ENCODE peak calls at places on chromosomes 12 and 14, in eight cellular contexts. One of them, this sample, is unnamed.

GRCh38 chr12:32395031-32395430 is 4.3 kb upstream of the FGD4 start:
- DNase-seq in heart right ventricle: no peak
- DNase-seq in left lung: no peak
- DNase-seq in stimulated activated CD4-positive, alpha-beta T cell treated with anti-CD3 and anti-CD28 coated beads, Interleukin-2, amount 100 ng/mL, for 48 hours: no peak
- DNase-seq in NCI-H460: no peak
- DNase-seq in SK-N-MC: no peak
- DNase-seq in activated CD4-positive, alpha-beta T cell treated with anti-CD3 and anti-CD28 coated beads, Interleukin-2, amount 50 U/mL, for 4 hours: no peak
- DNase-seq in ELR: no peak
- DNase-seq in this sample: no peak

GRCh38 chr14:101033446-101034165 is 130.1 kb upstream of the RTL1 start:
- DNase-seq in NCI-H460: no peak
- DNase-seq in left lung: peak
- DNase-seq in activated CD4-positive, alpha-beta T cell treated with anti-CD3 and anti-CD28 coated beads, Interleukin-2, amount 50 U/mL, for 4 hours: no peak
- DNase-seq in heart right ventricle: no peak
- DNase-seq in ELR: no peak
- DNase-seq in SK-N-MC: no peak
- DNase-seq in stimulated activated CD4-positive, alpha-beta T cell treated with anti-CD3 and anti-CD28 coated beads, Interleukin-2, amount 100 ng/mL, for 48 hours: no peak
- DNase-seq in this sample: no peak

GRCh38 chr14:89952581-89952980 is 1.9 kb downstream of the EFCAB11 start:
- DNase-seq in SK-N-MC: no peak
- DNase-seq in stimulated activated CD4-positive, alpha-beta T cell treated with anti-CD3 and anti-CD28 coated beads, Interleukin-2, amount 100 ng/mL, for 48 hours: no peak
- DNase-seq in left lung: no peak
- DNase-seq in activated CD4-positive, alpha-beta T cell treated with anti-CD3 and anti-CD28 coated beads, Interleukin-2, amount 50 U/mL, for 4 hours: no peak
- DNase-seq in ELR: no peak
- DNase-seq in NCI-H460: no peak
- DNase-seq in heart right ventricle: no peak
- DNase-seq in this sample: no peak

GRCh38 chr14:76257111-76257803 is 105.5 kb downstream of the GPATCH2L start:
- DNase-seq in SK-N-MC: peak
- DNase-seq in left lung: no peak
- DNase-seq in heart right ventricle: peak
- DNase-seq in activated CD4-positive, alpha-beta T cell treated with anti-CD3 and anti-CD28 coated beads, Interleukin-2, amount 50 U/mL, for 4 hours: no peak
- DNase-seq in stimulated activated CD4-positive, alpha-beta T cell treated with anti-CD3 and anti-CD28 coated beads, Interleukin-2, amount 100 ng/mL, for 48 hours: no peak
- DNase-seq in ELR: no peak
- DNase-seq in NCI-H460: no peak
- DNase-seq in this sample: no peak

GRCh38 chr12:66170606-66171005 is 810 bp upstream of the TMBIM4 start:
- DNase-seq in SK-N-MC: no peak
- DNase-seq in ELR: no peak
- DNase-seq in heart right ventricle: no peak
- DNase-seq in stimulated activated CD4-positive, alpha-beta T cell treated with anti-CD3 and anti-CD28 coated beads, Interleukin-2, amount 100 ng/mL, for 48 hours: no peak
- DNase-seq in left lung: no peak
- DNase-seq in NCI-H460: no peak
- DNase-seq in activated CD4-positive, alpha-beta T cell treated with anti-CD3 and anti-CD28 coated beads, Interleukin-2, amount 50 U/mL, for 4 hours: no peak
- DNase-seq in this sample: no peak

GRCh38 chr14:64986578-64987571 is at the start of gene FNTB:
- DNase-seq in left lung: peak
- DNase-seq in ELR: peak
- DNase-seq in stimulated activated CD4-positive, alpha-beta T cell treated with anti-CD3 and anti-CD28 coated beads, Interleukin-2, amount 100 ng/mL, for 48 hours: peak
- DNase-seq in SK-N-MC: peak
- DNase-seq in heart right ventricle: peak
- DNase-seq in activated CD4-positive, alpha-beta T cell treated with anti-CD3 and anti-CD28 coated beads, Interleukin-2, amount 50 U/mL, for 4 hours: peak
- DNase-seq in NCI-H460: peak
- DNase-seq in this sample: peak

GRCh38 chr14:46325777-46326176 is 325.8 kb downstream of the RPL10L start:
- DNase-seq in heart right ventricle: no peak
- DNase-seq in ELR: no peak
- DNase-seq in activated CD4-positive, alpha-beta T cell treated with anti-CD3 and anti-CD28 coated beads, Interleukin-2, amount 50 U/mL, for 4 hours: no peak
- DNase-seq in left lung: no peak
- DNase-seq in NCI-H460: no peak
- DNase-seq in SK-N-MC: no peak
- DNase-seq in stimulated activated CD4-positive, alpha-beta T cell treated with anti-CD3 and anti-CD28 coated beads, Interleukin-2, amount 100 ng/mL, for 48 hours: no peak
- DNase-seq in this sample: no peak

GRCh38 chr12:101891462-101891971 is 14.1 kb downstream of the DRAM1 start:
- DNase-seq in SK-N-MC: peak
- DNase-seq in left lung: peak
- DNase-seq in NCI-H460: no peak
- DNase-seq in activated CD4-positive, alpha-beta T cell treated with anti-CD3 and anti-CD28 coated beads, Interleukin-2, amount 50 U/mL, for 4 hours: no peak
- DNase-seq in stimulated activated CD4-positive, alpha-beta T cell treated with anti-CD3 and anti-CD28 coated beads, Interleukin-2, amount 100 ng/mL, for 48 hours: no peak
- DNase-seq in ELR: peak
- DNase-seq in heart right ventricle: no peak
- DNase-seq in this sample: no peak

GRCh38 chr12:64618953-64619590 is 8.8 kb downstream of the RASSF3 start:
- DNase-seq in ELR: peak
- DNase-seq in left lung: no peak
- DNase-seq in SK-N-MC: no peak
- DNase-seq in NCI-H460: no peak
- DNase-seq in activated CD4-positive, alpha-beta T cell treated with anti-CD3 and anti-CD28 coated beads, Interleukin-2, amount 50 U/mL, for 4 hours: no peak
- DNase-seq in heart right ventricle: no peak
- DNase-seq in stimulated activated CD4-positive, alpha-beta T cell treated with anti-CD3 and anti-CD28 coated beads, Interleukin-2, amount 100 ng/mL, for 48 hours: no peak
- DNase-seq in this sample: no peak

GRCh38 chr14:55451398-55451797 is 11.0 kb upstream of the TBPL2 start:
- DNase-seq in activated CD4-positive, alpha-beta T cell treated with anti-CD3 and anti-CD28 coated beads, Interleukin-2, amount 50 U/mL, for 4 hours: no peak
- DNase-seq in ELR: no peak
- DNase-seq in NCI-H460: no peak
- DNase-seq in stimulated activated CD4-positive, alpha-beta T cell treated with anti-CD3 and anti-CD28 coated beads, Interleukin-2, amount 100 ng/mL, for 48 hours: no peak
- DNase-seq in SK-N-MC: no peak
- DNase-seq in left lung: no peak
- DNase-seq in heart right ventricle: no peak
- DNase-seq in this sample: no peak

GRCh38 chr14:39203659-39204606 is 28.9 kb downstream of the PNN start:
- DNase-seq in SK-N-MC: no peak
- DNase-seq in stimulated activated CD4-positive, alpha-beta T cell treated with anti-CD3 and anti-CD28 coated beads, Interleukin-2, amount 100 ng/mL, for 48 hours: no peak
- DNase-seq in left lung: no peak
- DNase-seq in ELR: no peak
- DNase-seq in activated CD4-positive, alpha-beta T cell treated with anti-CD3 and anti-CD28 coated beads, Interleukin-2, amount 50 U/mL, for 4 hours: no peak
- DNase-seq in heart right ventricle: no peak
- DNase-seq in NCI-H460: no peak
- DNase-seq in this sample: no peak

GRCh38 chr14:20857630-20858261 is 33.4 kb upstream of the RNASE3 start:
- DNase-seq in stimulated activated CD4-positive, alpha-beta T cell treated with anti-CD3 and anti-CD28 coated beads, Interleukin-2, amount 100 ng/mL, for 48 hours: peak
- DNase-seq in activated CD4-positive, alpha-beta T cell treated with anti-CD3 and anti-CD28 coated beads, Interleukin-2, amount 50 U/mL, for 4 hours: peak
- DNase-seq in SK-N-MC: peak
- DNase-seq in left lung: peak
- DNase-seq in heart right ventricle: peak
- DNase-seq in NCI-H460: peak
- DNase-seq in ELR: peak
- DNase-seq in this sample: peak

GRCh38 chr14:103733651-103734050 is 18.0 kb downstream of the ZFYVE21 start:
- DNase-seq in stimulated activated CD4-positive, alpha-beta T cell treated with anti-CD3 and anti-CD28 coated beads, Interleukin-2, amount 100 ng/mL, for 48 hours: no peak
- DNase-seq in NCI-H460: no peak
- DNase-seq in left lung: peak
- DNase-seq in SK-N-MC: no peak
- DNase-seq in activated CD4-positive, alpha-beta T cell treated with anti-CD3 and anti-CD28 coated beads, Interleukin-2, amount 50 U/mL, for 4 hours: no peak
- DNase-seq in ELR: peak
- DNase-seq in heart right ventricle: no peak
- DNase-seq in this sample: no peak

GRCh38 chr12:45615268-45615667 is 114.2 kb upstream of the ARID2 start:
- DNase-seq in SK-N-MC: no peak
- DNase-seq in NCI-H460: no peak
- DNase-seq in stimulated activated CD4-positive, alpha-beta T cell treated with anti-CD3 and anti-CD28 coated beads, Interleukin-2, amount 100 ng/mL, for 48 hours: no peak
- DNase-seq in activated CD4-positive, alpha-beta T cell treated with anti-CD3 and anti-CD28 coated beads, Interleukin-2, amount 50 U/mL, for 4 hours: no peak
- DNase-seq in left lung: no peak
- DNase-seq in heart right ventricle: no peak
- DNase-seq in ELR: peak
- DNase-seq in this sample: no peak

GRCh38 chr12:131511803-131512564 is 198.9 kb upstream of the SFSWAP start:
- DNase-seq in heart right ventricle: no peak
- DNase-seq in NCI-H460: no peak
- DNase-seq in activated CD4-positive, alpha-beta T cell treated with anti-CD3 and anti-CD28 coated beads, Interleukin-2, amount 50 U/mL, for 4 hours: no peak
- DNase-seq in ELR: no peak
- DNase-seq in left lung: no peak
- DNase-seq in SK-N-MC: no peak
- DNase-seq in stimulated activated CD4-positive, alpha-beta T cell treated with anti-CD3 and anti-CD28 coated beads, Interleukin-2, amount 100 ng/mL, for 48 hours: no peak
- DNase-seq in this sample: no peak

GRCh38 chr12:3300833-3301401 is 190.1 kb upstream of the PRMT8 start:
- DNase-seq in stimulated activated CD4-positive, alpha-beta T cell treated with anti-CD3 and anti-CD28 coated beads, Interleukin-2, amount 100 ng/mL, for 48 hours: no peak
- DNase-seq in NCI-H460: no peak
- DNase-seq in ELR: no peak
- DNase-seq in SK-N-MC: no peak
- DNase-seq in left lung: no peak
- DNase-seq in activated CD4-positive, alpha-beta T cell treated with anti-CD3 and anti-CD28 coated beads, Interleukin-2, amount 50 U/mL, for 4 hours: no peak
- DNase-seq in heart right ventricle: no peak
- DNase-seq in this sample: no peak

GRCh38 chr12:122967151-122967550 is 888 bp upstream of the ABCB9 start:
- DNase-seq in heart right ventricle: no peak
- DNase-seq in activated CD4-positive, alpha-beta T cell treated with anti-CD3 and anti-CD28 coated beads, Interleukin-2, amount 50 U/mL, for 4 hours: no peak
- DNase-seq in SK-N-MC: no peak
- DNase-seq in NCI-H460: no peak
- DNase-seq in left lung: no peak
- DNase-seq in stimulated activated CD4-positive, alpha-beta T cell treated with anti-CD3 and anti-CD28 coated beads, Interleukin-2, amount 100 ng/mL, for 48 hours: no peak
- DNase-seq in ELR: no peak
- DNase-seq in this sample: no peak

GRCh38 chr12:49588281-49588680 is 17.2 kb downstream of the FAM186B start:
- DNase-seq in activated CD4-positive, alpha-beta T cell treated with anti-CD3 and anti-CD28 coated beads, Interleukin-2, amount 50 U/mL, for 4 hours: no peak
- DNase-seq in ELR: no peak
- DNase-seq in stimulated activated CD4-positive, alpha-beta T cell treated with anti-CD3 and anti-CD28 coated beads, Interleukin-2, amount 100 ng/mL, for 48 hours: no peak
- DNase-seq in heart right ventricle: no peak
- DNase-seq in left lung: no peak
- DNase-seq in NCI-H460: no peak
- DNase-seq in SK-N-MC: no peak
- DNase-seq in this sample: no peak

GRCh38 chr14:105974902-105975301 is 448.5 kb downstream of the TMEM121 start:
- DNase-seq in heart right ventricle: no peak
- DNase-seq in ELR: peak
- DNase-seq in stimulated activated CD4-positive, alpha-beta T cell treated with anti-CD3 and anti-CD28 coated beads, Interleukin-2, amount 100 ng/mL, for 48 hours: peak
- DNase-seq in SK-N-MC: no peak
- DNase-seq in NCI-H460: peak
- DNase-seq in activated CD4-positive, alpha-beta T cell treated with anti-CD3 and anti-CD28 coated beads, Interleukin-2, amount 50 U/mL, for 4 hours: peak
- DNase-seq in left lung: no peak
- DNase-seq in this sample: peak

GRCh38 chr14:100076630-100077029 is 11.4 kb downstream of the EVL start:
- DNase-seq in SK-N-MC: no peak
- DNase-seq in left lung: no peak
- DNase-seq in stimulated activated CD4-positive, alpha-beta T cell treated with anti-CD3 and anti-CD28 coated beads, Interleukin-2, amount 100 ng/mL, for 48 hours: no peak
- DNase-seq in ELR: peak
- DNase-seq in NCI-H460: no peak
- DNase-seq in heart right ventricle: no peak
- DNase-seq in activated CD4-positive, alpha-beta T cell treated with anti-CD3 and anti-CD28 coated beads, Interleukin-2, amount 50 U/mL, for 4 hours: no peak
- DNase-seq in this sample: no peak

GRCh38 chr14:23562822-23563472 is 4.6 kb downstream of the AP1G2 start:
- DNase-seq in left lung: no peak
- DNase-seq in NCI-H460: no peak
- DNase-seq in activated CD4-positive, alpha-beta T cell treated with anti-CD3 and anti-CD28 coated beads, Interleukin-2, amount 50 U/mL, for 4 hours: peak
- DNase-seq in SK-N-MC: no peak
- DNase-seq in heart right ventricle: no peak
- DNase-seq in ELR: peak
- DNase-seq in stimulated activated CD4-positive, alpha-beta T cell treated with anti-CD3 and anti-CD28 coated beads, Interleukin-2, amount 100 ng/mL, for 48 hours: peak
- DNase-seq in this sample: peak

GRCh38 chr12:57621497-57622292 is 10.5 kb downstream of the ARHGEF25 start:
- DNase-seq in left lung: peak
- DNase-seq in activated CD4-positive, alpha-beta T cell treated with anti-CD3 and anti-CD28 coated beads, Interleukin-2, amount 50 U/mL, for 4 hours: peak
- DNase-seq in ELR: peak
- DNase-seq in SK-N-MC: no peak
- DNase-seq in stimulated activated CD4-positive, alpha-beta T cell treated with anti-CD3 and anti-CD28 coated beads, Interleukin-2, amount 100 ng/mL, for 48 hours: peak
- DNase-seq in heart right ventricle: peak
- DNase-seq in NCI-H460: peak
- DNase-seq in this sample: peak

GRCh38 chr12:123049398-123050250 is 69.1 kb downstream of the ARL6IP4 start:
- DNase-seq in left lung: no peak
- DNase-seq in SK-N-MC: no peak
- DNase-seq in heart right ventricle: no peak
- DNase-seq in ELR: peak
- DNase-seq in stimulated activated CD4-positive, alpha-beta T cell treated with anti-CD3 and anti-CD28 coated beads, Interleukin-2, amount 100 ng/mL, for 48 hours: no peak
- DNase-seq in activated CD4-positive, alpha-beta T cell treated with anti-CD3 and anti-CD28 coated beads, Interleukin-2, amount 50 U/mL, for 4 hours: no peak
- DNase-seq in NCI-H460: no peak
- DNase-seq in this sample: no peak

GRCh38 chr12:107731376-107731775 is 29.6 kb downstream of the PRDM4 start:
- DNase-seq in ELR: peak
- DNase-seq in activated CD4-positive, alpha-beta T cell treated with anti-CD3 and anti-CD28 coated beads, Interleukin-2, amount 50 U/mL, for 4 hours: no peak
- DNase-seq in stimulated activated CD4-positive, alpha-beta T cell treated with anti-CD3 and anti-CD28 coated beads, Interleukin-2, amount 100 ng/mL, for 48 hours: no peak
- DNase-seq in SK-N-MC: no peak
- DNase-seq in NCI-H460: no peak
- DNase-seq in heart right ventricle: no peak
- DNase-seq in left lung: no peak
- DNase-seq in this sample: no peak

GRCh38 chr14:69615471-69616407 is 4.3 kb downstream of the SUSD6 start:
- DNase-seq in activated CD4-positive, alpha-beta T cell treated with anti-CD3 and anti-CD28 coated beads, Interleukin-2, amount 50 U/mL, for 4 hours: no peak
- DNase-seq in NCI-H460: no peak
- DNase-seq in ELR: peak
- DNase-seq in stimulated activated CD4-positive, alpha-beta T cell treated with anti-CD3 and anti-CD28 coated beads, Interleukin-2, amount 100 ng/mL, for 48 hours: no peak
- DNase-seq in SK-N-MC: no peak
- DNase-seq in heart right ventricle: peak
- DNase-seq in left lung: no peak
- DNase-seq in this sample: no peak

GRCh38 chr14:73829526-73830431 is 21.9 kb upstream of the PTGR2 start:
- DNase-seq in heart right ventricle: no peak
- DNase-seq in SK-N-MC: no peak
- DNase-seq in ELR: peak
- DNase-seq in left lung: no peak
- DNase-seq in NCI-H460: peak
- DNase-seq in stimulated activated CD4-positive, alpha-beta T cell treated with anti-CD3 and anti-CD28 coated beads, Interleukin-2, amount 100 ng/mL, for 48 hours: peak
- DNase-seq in activated CD4-positive, alpha-beta T cell treated with anti-CD3 and anti-CD28 coated beads, Interleukin-2, amount 50 U/mL, for 4 hours: peak
- DNase-seq in this sample: no peak

GRCh38 chr12:57240069-57240921 is 10.7 kb downstream of the STAC3 start:
- DNase-seq in left lung: peak
- DNase-seq in NCI-H460: peak
- DNase-seq in activated CD4-positive, alpha-beta T cell treated with anti-CD3 and anti-CD28 coated beads, Interleukin-2, amount 50 U/mL, for 4 hours: peak
- DNase-seq in stimulated activated CD4-positive, alpha-beta T cell treated with anti-CD3 and anti-CD28 coated beads, Interleukin-2, amount 100 ng/mL, for 48 hours: peak
- DNase-seq in ELR: peak
- DNase-seq in SK-N-MC: no peak
- DNase-seq in heart right ventricle: no peak
- DNase-seq in this sample: peak

GRCh38 chr12:47844264-47845020 is 24.7 kb upstream of the HDAC7 start:
- DNase-seq in stimulated activated CD4-positive, alpha-beta T cell treated with anti-CD3 and anti-CD28 coated beads, Interleukin-2, amount 100 ng/mL, for 48 hours: no peak
- DNase-seq in NCI-H460: no peak
- DNase-seq in activated CD4-positive, alpha-beta T cell treated with anti-CD3 and anti-CD28 coated beads, Interleukin-2, amount 50 U/mL, for 4 hours: no peak
- DNase-seq in left lung: peak
- DNase-seq in ELR: no peak
- DNase-seq in SK-N-MC: no peak
- DNase-seq in heart right ventricle: no peak
- DNase-seq in this sample: no peak

GRCh38 chr12:76032043-76032981 is 736 bp upstream of the PHLDA1 start:
- DNase-seq in heart right ventricle: peak
- DNase-seq in stimulated activated CD4-positive, alpha-beta T cell treated with anti-CD3 and anti-CD28 coated beads, Interleukin-2, amount 100 ng/mL, for 48 hours: peak
- DNase-seq in left lung: no peak
- DNase-seq in NCI-H460: peak
- DNase-seq in ELR: peak
- DNase-seq in activated CD4-positive, alpha-beta T cell treated with anti-CD3 and anti-CD28 coated beads, Interleukin-2, amount 50 U/mL, for 4 hours: no peak
- DNase-seq in SK-N-MC: no peak
- DNase-seq in this sample: no peak

GRCh38 chr12:94803939-94804338 is 153.6 kb upstream of the TMCC3 start:
- DNase-seq in ELR: no peak
- DNase-seq in left lung: no peak
- DNase-seq in NCI-H460: no peak
- DNase-seq in SK-N-MC: no peak
- DNase-seq in stimulated activated CD4-positive, alpha-beta T cell treated with anti-CD3 and anti-CD28 coated beads, Interleukin-2, amount 100 ng/mL, for 48 hours: no peak
- DNase-seq in heart right ventricle: no peak
- DNase-seq in activated CD4-positive, alpha-beta T cell treated with anti-CD3 and anti-CD28 coated beads, Interleukin-2, amount 50 U/mL, for 4 hours: no peak
- DNase-seq in this sample: no peak

GRCh38 chr14:63045612-63046320 is 508 bp upstream of the KCNH5 start:
- DNase-seq in heart right ventricle: no peak
- DNase-seq in NCI-H460: peak
- DNase-seq in SK-N-MC: no peak
- DNase-seq in activated CD4-positive, alpha-beta T cell treated with anti-CD3 and anti-CD28 coated beads, Interleukin-2, amount 50 U/mL, for 4 hours: no peak
- DNase-seq in left lung: peak
- DNase-seq in stimulated activated CD4-positive, alpha-beta T cell treated with anti-CD3 and anti-CD28 coated beads, Interleukin-2, amount 100 ng/mL, for 48 hours: no peak
- DNase-seq in ELR: peak
- DNase-seq in this sample: no peak

GRCh38 chr12:49882248-49882850 is 21.4 kb downstream of the FAIM2 start:
- DNase-seq in NCI-H460: no peak
- DNase-seq in heart right ventricle: no peak
- DNase-seq in activated CD4-positive, alpha-beta T cell treated with anti-CD3 and anti-CD28 coated beads, Interleukin-2, amount 50 U/mL, for 4 hours: no peak
- DNase-seq in SK-N-MC: no peak
- DNase-seq in stimulated activated CD4-positive, alpha-beta T cell treated with anti-CD3 and anti-CD28 coated beads, Interleukin-2, amount 100 ng/mL, for 48 hours: no peak
- DNase-seq in left lung: peak
- DNase-seq in ELR: no peak
- DNase-seq in this sample: no peak

This sample was measured in T-helper 9 cell.